ENCODE peak calls at places on chromosomes 13 and 19, in ten cellular contexts. D is renal cortical epithelial cell; U is naive B cell; W is stimulated activated CD4-positive, alpha-beta T cell treated with anti-CD3 and anti-CD28 coated beads, Interleukin-4, amount 100 ng/mL, for 24 hours; A is HEK293T; X is iris pigment epithelial cell; Q is NCI-H1105 treated with DMSO at 0.1 percent for 48 hours; O is DMS 273 treated with DMSO at 0.1 percent for 48 hours; E is psoas muscle; H is nephron progenitor cell. S is an unnamed sample.

GRCh38 chr13:66689037-66689619 is 541.0 kb downstream of the PCDH9 start:
- DNase-seq in D (peak), U (peak), W (no peak), A (no peak), X (peak), Q (peak), O (no peak), E (no peak), H (no peak), S (peak)

GRCh38 chr13:69213331-69213850 is 894.2 kb upstream of the ATXN8OS start:
- DNase-seq in D (no peak), U (no peak), W (no peak), A (no peak), X (no peak), Q (peak), O (no peak), E (no peak), H (no peak), S (no peak)

GRCh38 chr19:40026597-40026970 is 29.4 kb downstream of the ZNF780B start:
- DNase-seq in D (no peak), U (no peak), W (no peak), A (no peak), X (no peak), Q (no peak), O (no peak), E (no peak), H (no peak), S (no peak)

GRCh38 chr19:49858591-49858985 is 7.6 kb downstream of the PTOV1 start:
- DNase-seq in D (no peak), U (no peak), W (no peak), A (no peak), X (no peak), Q (no peak), O (no peak), E (peak), H (no peak), S (no peak)

GRCh38 chr13:68636784-68637183 is 1406.6 kb upstream of the PCDH9 start:
- DNase-seq in D (no peak), U (no peak), W (no peak), A (no peak), X (no peak), Q (no peak), O (no peak), E (no peak), H (no peak), S (no peak)

GRCh38 chr19:14818588-14818987 is 16.4 kb downstream of the OR7A5 start:
- DNase-seq in D (no peak), U (no peak), W (no peak), A (no peak), X (no peak), Q (no peak), O (no peak), E (no peak), H (no peak), S (no peak)

GRCh38 chr13:52652980-52653303 is 306 bp downstream of the SUGT1 start:
- DNase-seq in D (no peak), U (no peak), W (no peak), A (peak), X (no peak), Q (peak), O (no peak), E (no peak), H (peak), S (no peak)

GRCh38 chr13:51945149-51945548 is 66.1 kb downstream of the ATP7B start:
- DNase-seq in D (no peak), U (no peak), W (no peak), A (no peak), X (no peak), Q (no peak), O (no peak), E (no peak), H (no peak), S (no peak)

GRCh38 chr19:5953680-5954213 is 24.2 kb downstream of the RANBP3 start:
- DNase-seq in D (no peak), U (no peak), W (peak), A (no peak), X (no peak), Q (no peak), O (no peak), E (no peak), H (no peak), S (no peak)

GRCh38 chr19:31354919-31355318 is 5.7 kb upstream of the TSHZ3 start:
- DNase-seq in D (no peak), U (no peak), W (no peak), A (no peak), X (no peak), Q (no peak), O (no peak), E (no peak), H (peak), S (peak)

GRCh38 chr13:22198001-22198400 is 527.1 kb downstream of the FGF9 start:
- DNase-seq in D (peak), U (no peak), W (no peak), A (no peak), X (no peak), Q (no peak), O (no peak), E (no peak), H (no peak), S (no peak)

GRCh38 chr13:112726018-112726767 is 36.4 kb downstream of the ATP11A start:
- DNase-seq in D (no peak), U (no peak), W (no peak), A (no peak), X (no peak), Q (no peak), O (no peak), E (no peak), H (no peak), S (no peak)

GRCh38 chr19:14517840-14518505 is at the start of gene DNAJB1:
- DNase-seq in D (no peak), U (peak), W (peak), A (peak), X (peak), Q (peak), O (no peak), E (peak), H (peak), S (peak)

GRCh38 chr19:35731779-35732405 is 10.4 kb downstream of the IGFLR1 start:
- DNase-seq in D (no peak), U (no peak), W (no peak), A (no peak), X (no peak), Q (no peak), O (no peak), E (no peak), H (no peak), S (no peak)

GRCh38 chr13:43270043-43270830 is 246.9 kb downstream of the DNAJC15 start:
- DNase-seq in D (no peak), U (no peak), W (no peak), A (no peak), X (no peak), Q (no peak), O (no peak), E (no peak), H (no peak), S (peak)

GRCh38 chr13:113531041-113531873 is 40.7 kb upstream of the DCUN1D2 start:
- DNase-seq in D (no peak), U (no peak), W (no peak), A (no peak), X (no peak), Q (no peak), O (no peak), E (no peak), H (no peak), S (no peak)

GRCh38 chr13:26425439-26426358 is 131.8 kb upstream of the WASF3 start:
- DNase-seq in D (no peak), U (no peak), W (no peak), A (no peak), X (peak), Q (peak), O (no peak), E (no peak), H (no peak), S (no peak)

GRCh38 chr19:47725759-47726401 is 12.7 kb downstream of the EHD2 start:
- DNase-seq in D (no peak), U (no peak), W (no peak), A (no peak), X (no peak), Q (peak), O (no peak), E (no peak), H (no peak), S (no peak)

GRCh38 chr19:12092065-12092867 is 27.7 kb downstream of the ZNF844 start:
- DNase-seq in D (peak), U (peak), W (peak), A (no peak), X (peak), Q (no peak), O (peak), E (peak), H (peak), S (peak)

GRCh38 chr19:12778020-12778904 is 2.9 kb upstream of the HOOK2 start:
- DNase-seq in D (peak), U (peak), W (peak), A (no peak), X (peak), Q (peak), O (peak), E (peak), H (peak), S (peak)

GRCh38 chr13:110869805-110870706 is 44.8 kb downstream of the ANKRD10 start:
- DNase-seq in D (peak), U (no peak), W (peak), A (peak), X (peak), Q (no peak), O (no peak), E (peak), H (no peak), S (peak)

GRCh38 chr19:36256853-36257511 is 42.1 kb downstream of the ZNF146 start:
- DNase-seq in D (no peak), U (no peak), W (no peak), A (no peak), X (no peak), Q (no peak), O (no peak), E (no peak), H (no peak), S (no peak)

GRCh38 chr19:38718747-38719543 is 25.3 kb downstream of the CAPN12 start:
- DNase-seq in D (peak), U (no peak), W (no peak), A (no peak), X (no peak), Q (no peak), O (no peak), E (peak), H (no peak), S (no peak)

GRCh38 chr13:42650470-42650869 is 76.5 kb downstream of the TNFSF11 start:
- DNase-seq in D (no peak), U (no peak), W (no peak), A (no peak), X (no peak), Q (no peak), O (no peak), E (no peak), H (no peak), S (no peak)

GRCh38 chr19:45079063-45079910 is at the start of gene GEMIN7:
- DNase-seq in D (peak), U (peak), W (peak), A (peak), X (peak), Q (peak), O (peak), E (peak), H (peak), S (peak)

GRCh38 chr13:79775830-79776229 is 294.9 kb downstream of the NDFIP2 start:
- DNase-seq in D (peak), U (peak), W (no peak), A (peak), X (peak), Q (no peak), O (no peak), E (no peak), H (no peak), S (peak)

GRCh38 chr19:10431254-10431942 is 11.1 kb downstream of the PDE4A start:
- DNase-seq in D (no peak), U (peak), W (peak), A (no peak), X (peak), Q (no peak), O (no peak), E (peak), H (no peak), S (no peak)

GRCh38 chr19:13044160-13044853 is 49.0 kb downstream of the NFIX start:
- DNase-seq in D (peak), U (no peak), W (no peak), A (no peak), X (peak), Q (no peak), O (no peak), E (no peak), H (no peak), S (no peak)

GRCh38 chr13:40673414-40673813 is 7.0 kb upstream of the FOXO1 start:
- DNase-seq in D (no peak), U (no peak), W (no peak), A (no peak), X (no peak), Q (no peak), O (no peak), E (no peak), H (no peak), S (no peak)

GRCh38 chr13:40194204-40194806 is 472.1 kb downstream of the FOXO1 start:
- DNase-seq in D (no peak), U (no peak), W (no peak), A (no peak), X (no peak), Q (no peak), O (no peak), E (no peak), H (no peak), S (no peak)

GRCh38 chr13:48043789-48044503 is 6.4 kb downstream of the NUDT15 start:
- DNase-seq in D (peak), U (no peak), W (no peak), A (no peak), X (peak), Q (no peak), O (no peak), E (no peak), H (no peak), S (no peak)

GRCh38 chr19:389246-389934 is 19.6 kb downstream of the C2CD4C start:
- DNase-seq in D (no peak), U (no peak), W (no peak), A (no peak), X (no peak), Q (no peak), O (no peak), E (no peak), H (no peak), S (no peak)

GRCh38 chr13:33251131-33251629 is 34.4 kb downstream of the STARD13 start:
- DNase-seq in D (peak), U (no peak), W (no peak), A (no peak), X (peak), Q (no peak), O (peak), E (no peak), H (no peak), S (no peak)

GRCh38 chr13:83531022-83531421 is 351.3 kb downstream of the SLITRK1 start:
- DNase-seq in D (no peak), U (no peak), W (no peak), A (no peak), X (no peak), Q (no peak), O (no peak), E (no peak), H (no peak), S (no peak)

GRCh38 chr13:22028831-22029230 is 358.0 kb downstream of the FGF9 start:
- DNase-seq in D (no peak), U (no peak), W (no peak), A (no peak), X (no peak), Q (no peak), O (no peak), E (no peak), H (no peak), S (no peak)

GRCh38 chr19:54478677-54479266 is 5.7 kb upstream of the CDC42EP5 start:
- DNase-seq in D (peak), U (peak), W (no peak), A (peak), X (peak), Q (peak), O (no peak), E (no peak), H (peak), S (peak)

GRCh38 chr19:5542665-5543064 is 25.1 kb downstream of the TINCR start:
- DNase-seq in D (no peak), U (no peak), W (no peak), A (no peak), X (no peak), Q (no peak), O (no peak), E (no peak), H (no peak), S (no peak)

GRCh38 chr13:106349080-106349841 is 186.2 kb downstream of the EFNB2 start:
- DNase-seq in D (peak), U (no peak), W (no peak), A (peak), X (peak), Q (peak), O (no peak), E (no peak), H (peak), S (peak)